ENCODE peak calls at places on chromosomes 13 and 19, in eight cellular contexts. Y is progenitor cell of endocrine pancreas; Q is CD4-positive, alpha-beta T cell; E is mucosa of gallbladder; V is left cardiac atrium; J is iPS-NIHi11; O is cardiac muscle cell; K is heart right ventricle. X is an unnamed sample.

GRCh38 chr13:111202745-111203144 is 87.6 kb downstream of the ARHGEF7 start:
- DNase-seq in J (peak; percentile 71), V (no peak), E (no peak), Q (no peak), O (no peak), Y (no peak), K (no peak), X (peak; percentile 92)

GRCh38 chr13:41596190-41596589 is 138.8 kb downstream of the RGCC start:
- DNase-seq in Q (no peak), J (no peak), O (no peak), V (no peak), K (no peak), E (no peak), Y (no peak), X (peak; percentile 60)

GRCh38 chr19:11381535-11382369 is 2.4 kb downstream of the EPOR start:
- DNase-seq in K (peak; percentile 79), V (peak; percentile 88), E (peak; percentile 55), O (peak; percentile 63), Q (peak; percentile 39), Y (peak; percentile 38), J (peak; percentile 77), X (peak; percentile 95)

GRCh38 chr13:78596701-78597550 is 6.4 kb downstream of the POU4F1 start:
- DNase-seq in E (no peak), Q (no peak), V (no peak), Y (no peak), O (no peak), J (no peak), K (no peak), X (no peak)

GRCh38 chr19:39996218-39996810 is 546 bp upstream of the ZNF546 start:
- DNase-seq in J (peak; percentile 37), K (no peak), Y (no peak), O (peak; percentile 22), E (no peak), V (peak; percentile 26), Q (no peak), X (peak; percentile 59)

GRCh38 chr13:23654111-23655110 is 84.2 kb downstream of the TNFRSF19 start:
- DNase-seq in J (no peak), K (peak; percentile 34), V (peak; percentile 55), E (no peak), Q (no peak), O (no peak), Y (no peak), X (peak; percentile 73)

GRCh38 chr19:42250666-42251531 is 4.0 kb downstream of the ERF start:
- DNase-seq in V (peak; percentile 62), Y (no peak), E (no peak), O (no peak), J (no peak), K (peak; percentile 55), Q (no peak), X (peak; percentile 68)

GRCh38 chr19:47057328-47057727 is 8.9 kb upstream of the TMEM160 start:
- DNase-seq in O (no peak), Y (no peak), K (no peak), V (no peak), J (no peak), E (no peak), Q (no peak), X (peak; percentile 76)

GRCh38 chr13:61247149-61247936 is 168.3 kb downstream of the PCDH20 start:
- DNase-seq in E (no peak), K (no peak), O (no peak), V (no peak), J (peak; percentile 17), Y (no peak), Q (no peak), X (no peak)

GRCh38 chr19:39679791-39680168 is 24.1 kb downstream of the LGALS16 start:
- DNase-seq in E (no peak), K (no peak), V (no peak), Y (no peak), O (no peak), J (no peak), Q (no peak), X (no peak)

GRCh38 chr13:50613356-50613831 is 230.1 kb downstream of the DLEU7 start:
- DNase-seq in E (no peak), K (no peak), O (no peak), Y (no peak), J (no peak), Q (no peak), V (no peak), X (no peak)

GRCh38 chr13:66036024-66036614 is 1194.0 kb downstream of the PCDH9 start:
- DNase-seq in O (no peak), J (peak; percentile 7), E (no peak), Y (no peak), Q (no peak), K (no peak), V (no peak), X (peak; percentile 69)

GRCh38 chr19:58584498-58585441 is 11.6 kb upstream of the MZF1 start:
- DNase-seq in V (no peak), E (no peak), Y (no peak), Q (no peak), O (no peak), K (no peak), J (no peak), X (no peak)

GRCh38 chr19:12784394-12784870 is 6.9 kb upstream of the JUNB start:
- DNase-seq in E (no peak), K (no peak), J (no peak), Q (no peak), V (no peak), Y (no peak), O (no peak), X (no peak)

GRCh38 chr13:24745861-24746617 is 17.9 kb upstream of the RNF17 start:
- DNase-seq in V (no peak), O (no peak), E (no peak), K (no peak), Y (no peak), Q (no peak), J (peak; percentile 20), X (peak; percentile 7)

GRCh38 chr19:55355213-55355821 is 798 bp upstream of the COX6B2 start:
- DNase-seq in J (peak; percentile 59), K (no peak), E (no peak), Y (no peak), O (no peak), V (no peak), Q (no peak), X (no peak)

GRCh38 chr19:38743394-38744297 is 628 bp downstream of the CAPN12 start:
- DNase-seq in J (peak; percentile 11), E (no peak), O (no peak), K (no peak), Y (no peak), V (no peak), Q (no peak), X (no peak)

GRCh38 chr13:95697052-95697680 is 20.2 kb downstream of the DNAJC3 start:
- DNase-seq in E (no peak), O (no peak), K (no peak), J (no peak), Q (no peak), V (no peak), Y (no peak), X (no peak)

GRCh38 chr13:73341748-73342147 is 282.9 kb downstream of the KLF5 start:
- DNase-seq in J (peak; percentile 28), K (no peak), E (no peak), Q (no peak), O (no peak), V (no peak), Y (no peak), X (peak; percentile 78)

GRCh38 chr13:111920306-111920931 is 146.5 kb upstream of the SOX1 start:
- DNase-seq in Y (no peak), V (no peak), O (no peak), K (no peak), E (no peak), Q (no peak), J (no peak), X (no peak)

GRCh38 chr19:3544742-3545668 is 6.0 kb downstream of the TEKTIP1 start:
- DNase-seq in E (peak; percentile 57), J (peak; percentile 95), Q (peak; percentile 81), V (peak; percentile 74), O (peak; percentile 55), K (peak; percentile 83), Y (peak; percentile 80), X (peak; percentile 19)

GRCh38 chr13:87333599-87333998 is 337.6 kb upstream of the SLITRK5 start:
- DNase-seq in E (no peak), O (no peak), Q (no peak), K (no peak), V (no peak), J (no peak), Y (no peak), X (no peak)

GRCh38 chr13:102195566-102196462 is 206.0 kb downstream of the FGF14 start:
- DNase-seq in E (no peak), O (no peak), K (no peak), Y (no peak), Q (no peak), V (no peak), J (no peak), X (peak; percentile 51)

GRCh38 chr13:100734194-100734720 is 59.7 kb upstream of the TMTC4 start:
- DNase-seq in O (no peak), K (no peak), J (no peak), E (no peak), Y (no peak), V (no peak), Q (no peak), X (no peak)

GRCh38 chr19:40280608-40281221 is 4.4 kb downstream of the AKT2 start:
- DNase-seq in K (no peak), E (peak; percentile 83), Q (no peak), Y (no peak), V (no peak), J (no peak), O (no peak), X (no peak)

GRCh38 chr13:103044054-103044453 is 22.2 kb downstream of the SLC10A2 start:
- DNase-seq in O (no peak), V (no peak), J (no peak), Q (no peak), K (no peak), Y (no peak), E (no peak), X (no peak)

GRCh38 chr13:45393941-45394570 is 24.1 kb downstream of the SLC25A30 start:
- DNase-seq in J (peak; percentile 83), Y (peak; percentile 18), K (no peak), V (peak; percentile 47), E (peak; percentile 51), O (peak; percentile 67), Q (peak; percentile 27), X (peak; percentile 58)

GRCh38 chr13:42702726-42703125 is 78.7 kb upstream of the FAM216B start:
- DNase-seq in E (no peak), O (no peak), K (no peak), Q (no peak), Y (no peak), V (peak; percentile 23), J (no peak), X (no peak)

GRCh38 chr13:20814224-20814910 is 40.6 kb upstream of the EEF1AKMT1 start:
- DNase-seq in V (peak; percentile 86), J (peak; percentile 33), Q (no peak), Y (no peak), K (peak; percentile 82), O (peak; percentile 69), E (peak; percentile 65), X (peak; percentile 98)

GRCh38 chr19:58009301-58009665 is 6.7 kb upstream of the ZNF606 start:
- DNase-seq in E (no peak), O (no peak), J (no peak), Y (no peak), K (no peak), V (no peak), Q (no peak), X (no peak)